ENCODE peak calls at places on chromosomes 2 and 18, in nine cellular contexts. F, O, X, I, E, G, D, Q and U are unnamed samples.

GRCh38 chr2:216516730-216517350 is 18.2 kb downstream of the RPL37A start:
- DNase-seq in F (no peak), O (no peak), X (no peak), I (no peak), E (no peak), G (no peak), D (peak), Q (peak), U (no peak)

GRCh38 chr2:49251766-49252165 is 97.5 kb upstream of the FSHR start:
- DNase-seq in F (no peak), O (no peak), X (peak), I (no peak), E (no peak), G (no peak), D (no peak), Q (peak), U (no peak)

GRCh38 chr2:73083886-73084792 is 12.6 kb upstream of the SFXN5 start:
- DNase-seq in F (no peak), O (no peak), X (no peak), I (no peak), E (no peak), G (no peak), D (no peak), Q (no peak), U (no peak)

GRCh38 chr18:37419272-37419671 is 146.3 kb downstream of the CELF4 start:
- DNase-seq in F (no peak), O (no peak), X (no peak), I (no peak), E (no peak), G (no peak), D (peak), Q (no peak), U (no peak)

GRCh38 chr2:60366178-60366577 is 187.3 kb downstream of the BCL11A start:
- DNase-seq in F (no peak), O (peak), X (no peak), I (no peak), E (no peak), G (no peak), D (no peak), Q (no peak), U (no peak)

GRCh38 chr2:215554689-215555088 is 118.8 kb upstream of the FN1 start:
- DNase-seq in F (no peak), O (no peak), X (no peak), I (no peak), E (no peak), G (no peak), D (peak), Q (no peak), U (no peak)

GRCh38 chr18:34352385-34353163 is 127.9 kb upstream of the NOL4 start:
- DNase-seq in F (no peak), O (no peak), X (peak), I (no peak), E (no peak), G (no peak), D (no peak), Q (peak), U (no peak)

GRCh38 chr18:7117390-7118355 is at the start of gene LAMA1:
- DNase-seq in F (no peak), O (no peak), X (no peak), I (no peak), E (no peak), G (no peak), D (no peak), Q (peak), U (no peak)

GRCh38 chr18:37487400-37487831 is 78.2 kb downstream of the CELF4 start:
- DNase-seq in F (no peak), O (no peak), X (no peak), I (no peak), E (no peak), G (no peak), D (no peak), Q (no peak), U (no peak)

GRCh38 chr2:17296676-17297075 is 221.6 kb downstream of the RAD51AP2 start:
- DNase-seq in F (no peak), O (no peak), X (no peak), I (no peak), E (no peak), G (no peak), D (no peak), Q (no peak), U (no peak)

GRCh38 chr18:63017977-63018376 is 301.6 kb downstream of the BCL2 start:
- DNase-seq in F (no peak), O (no peak), X (no peak), I (no peak), E (no peak), G (no peak), D (no peak), Q (no peak), U (no peak)

GRCh38 chr2:161134547-161135518 is 25.4 kb upstream of the TANK start:
- DNase-seq in F (no peak), O (no peak), X (no peak), I (no peak), E (no peak), G (no peak), D (no peak), Q (peak), U (no peak)

GRCh38 chr2:218465987-218466633 is 47.2 kb downstream of the VIL1 start:
- DNase-seq in F (no peak), O (no peak), X (peak), I (no peak), E (no peak), G (no peak), D (peak), Q (peak), U (no peak)

GRCh38 chr2:152432206-152432653 is 97.3 kb downstream of the FMNL2 start:
- DNase-seq in F (no peak), O (no peak), X (no peak), I (no peak), E (no peak), G (no peak), D (peak), Q (peak), U (no peak)

GRCh38 chr2:96093528-96093927 is 22.8 kb downstream of the ADRA2B start:
- DNase-seq in F (peak), O (no peak), X (no peak), I (no peak), E (no peak), G (no peak), D (no peak), Q (no peak), U (no peak)

GRCh38 chr2:23926289-23926749 is 604 bp downstream of the ATAD2B start:
- DNase-seq in F (peak), O (no peak), X (no peak), I (peak), E (peak), G (no peak), D (no peak), Q (no peak), U (peak)

GRCh38 chr2:47072728-47073191 is 82.3 kb downstream of the STPG4 start:
- DNase-seq in F (no peak), O (peak), X (no peak), I (no peak), E (no peak), G (no peak), D (no peak), Q (no peak), U (no peak)

GRCh38 chr2:240646061-240646899 is 21.0 kb downstream of the GPR35 start:
- DNase-seq in F (no peak), O (peak), X (no peak), I (peak), E (no peak), G (no peak), D (no peak), Q (no peak), U (peak)

GRCh38 chr18:43588838-43589237 is 311.5 kb upstream of the SYT4 start:
- DNase-seq in F (no peak), O (no peak), X (no peak), I (no peak), E (no peak), G (no peak), D (no peak), Q (no peak), U (no peak)

GRCh38 chr18:50051288-50051687 is 143.7 kb downstream of the MYO5B start:
- DNase-seq in F (no peak), O (no peak), X (no peak), I (no peak), E (no peak), G (no peak), D (no peak), Q (peak), U (no peak)
- TF ChIP-seq CTCF in F (no peak), O (no peak), X (peak), I (no peak), E (no peak), G (no peak), D (peak), Q (peak), U (no peak)

GRCh38 chr18:22844184-22844583 is 88.9 kb upstream of the RBBP8 start:
- DNase-seq in F (no peak), O (no peak), X (no peak), I (no peak), E (no peak), G (no peak), D (no peak), Q (no peak), U (no peak)
- TF ChIP-seq CTCF in F (no peak), O (no peak), X (no peak), I (no peak), E (no peak), G (no peak), D (no peak), Q (no peak), U (no peak)

GRCh38 chr2:237322564-237322963 is 91.4 kb downstream of the COL6A3 start:
- DNase-seq in F (no peak), O (no peak), X (no peak), I (peak), E (no peak), G (no peak), D (no peak), Q (no peak), U (no peak)
- TF ChIP-seq CTCF in F (no peak), O (no peak), X (peak), I (peak), E (no peak), G (no peak), D (peak), Q (peak), U (no peak)

DNA sequence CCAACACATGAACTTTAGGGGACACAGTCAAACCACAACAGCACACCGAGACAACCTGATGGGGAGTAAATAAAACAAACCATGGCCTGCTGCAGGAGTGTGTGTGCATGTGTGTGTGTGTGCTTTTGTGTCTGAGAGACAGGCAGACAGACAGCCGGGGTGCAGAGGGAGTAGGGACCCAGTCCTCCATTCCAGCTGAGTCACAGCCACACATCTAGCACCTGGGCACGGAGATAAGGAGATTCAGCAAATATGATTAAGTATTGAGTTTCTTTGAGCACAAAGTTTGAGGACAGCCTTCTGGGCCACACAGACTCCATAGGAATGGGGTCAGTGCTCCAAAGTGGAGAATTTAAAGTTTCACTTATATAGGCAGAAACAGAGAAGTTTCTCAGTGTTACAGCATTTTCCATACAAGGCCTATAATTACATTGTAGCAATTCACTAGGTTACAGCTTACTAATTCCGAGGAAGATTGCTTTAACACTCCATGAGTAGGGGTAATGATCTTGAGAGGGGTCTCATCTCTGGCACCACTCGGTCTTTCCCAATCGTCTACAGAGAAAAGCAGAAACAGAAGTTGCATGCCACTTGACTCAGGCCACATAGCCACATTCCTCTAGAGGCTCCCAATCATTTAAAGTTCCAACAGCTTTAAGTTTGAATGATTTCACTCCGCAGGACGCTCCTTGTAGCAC is 30.8 kb upstream of the PRLH start:
- DNase-seq in F (no peak), O (no peak), X (no peak), I (no peak), E (no peak), G (no peak), D (no peak), Q (no peak), U (no peak)
- TF ChIP-seq CTCF in F (no peak), O (no peak), X (no peak), I (no peak), E (no peak), G (no peak), D (no peak), Q (no peak), U (no peak)

DNA sequence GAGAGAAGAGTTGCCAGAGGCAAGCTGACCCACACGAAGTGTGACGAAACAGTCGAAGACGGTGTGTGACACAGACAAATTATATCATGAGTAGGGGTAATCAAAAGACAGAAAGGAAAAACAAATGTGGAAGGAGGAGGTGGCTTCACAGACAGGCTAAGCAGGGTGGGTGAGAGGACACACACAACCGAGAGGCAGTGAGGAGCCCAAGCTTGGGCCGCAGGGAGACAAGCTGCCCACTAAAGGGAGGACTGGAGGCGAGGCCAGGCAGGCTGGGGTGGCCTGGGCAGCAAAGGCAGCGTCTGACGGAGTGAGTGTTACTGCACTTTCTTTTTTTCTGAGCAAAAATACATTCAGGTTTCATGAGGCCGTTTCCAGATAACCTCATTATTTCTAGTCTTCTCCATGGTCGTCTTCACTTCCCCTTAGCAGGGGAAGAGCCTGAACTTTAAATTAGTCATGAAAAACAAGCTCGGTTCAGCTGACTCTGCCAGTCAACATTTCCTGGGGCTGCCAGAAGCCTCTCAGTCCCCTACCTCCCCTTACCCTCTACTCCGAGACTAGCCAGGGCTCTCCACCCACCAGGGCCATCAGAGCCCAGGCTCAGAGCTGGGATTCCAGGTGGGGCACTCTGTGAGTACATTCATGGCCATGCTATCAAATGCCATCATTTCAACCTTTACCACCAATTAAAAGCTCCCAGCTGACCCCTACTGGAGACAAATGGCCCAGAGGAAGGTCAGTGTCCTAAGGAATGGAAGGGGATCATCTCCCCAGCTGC is 13.8 kb upstream of the ZFP36L2 start:
- DNase-seq in F (no peak), O (no peak), X (no peak), I (peak), E (no peak), G (no peak), D (no peak), Q (no peak), U (no peak)
- TF ChIP-seq CTCF in F (no peak), O (no peak), X (no peak), I (peak), E (no peak), G (no peak), D (peak), Q (peak), U (no peak)

DNA sequence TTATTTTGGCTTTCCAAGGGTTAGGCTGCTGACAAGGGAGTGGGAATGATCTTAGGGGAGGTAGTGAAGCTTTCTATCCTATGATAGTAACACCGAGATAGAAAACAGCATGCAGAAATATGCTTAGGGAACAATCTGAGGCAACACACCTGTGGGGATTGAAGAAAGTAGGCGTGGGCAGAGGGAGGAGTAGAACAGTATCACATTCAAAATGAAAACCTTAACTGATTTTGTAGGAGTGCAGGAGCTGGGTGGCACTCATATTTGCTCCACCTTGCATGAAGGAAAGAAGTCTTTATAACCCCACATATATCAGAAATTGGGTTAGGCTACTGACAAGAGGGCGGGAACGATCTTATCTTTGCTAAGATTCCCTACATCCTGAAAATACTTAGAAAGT is 762.2 kb upstream of the CNTNAP5 start:
- DNase-seq in F (no peak), O (no peak), X (no peak), I (no peak), E (no peak), G (no peak), D (no peak), Q (no peak), U (no peak)
- TF ChIP-seq CTCF in F (no peak), O (no peak), X (no peak), I (no peak), E (no peak), G (no peak), D (no peak), Q (no peak), U (no peak)

GRCh38 chr2:159133795-159134194 is 152.7 kb downstream of the WDSUB1 start:
- DNase-seq in F (no peak), O (no peak), X (no peak), I (no peak), E (no peak), G (no peak), D (peak), Q (peak), U (no peak)
- TF ChIP-seq CTCF in F (no peak), O (no peak), X (no peak), I (no peak), E (peak), G (no peak), D (peak), Q (peak), U (no peak)